ENCODE peak calls at places on chromosomes 13 and 19, in six cellular contexts. N is RWPE1; C is activated CD4-positive, CD25-positive, alpha-beta regulatory T cell treated with anti-CD3 and anti-CD28 coated beads, Interleukin-2, amount 50 U/mL, for 16 hours; U is ACHN; W is astrocyte of the spinal cord; X is HuH-7. I is an unnamed sample.

GRCh38 chr13:37369618-37370017 is 228.9 kb downstream of the POSTN start:
- DNase-seq in N (no peak), W (peak), C (no peak), U (peak), X (no peak), I (no peak)

GRCh38 chr13:58843567-58843966 is 1212.0 kb downstream of the PCDH17 start:
- DNase-seq in N (no peak), C (no peak), X (no peak), U (no peak), W (no peak), I (no peak)

GRCh38 chr13:91359566-91359965 is 12.1 kb downstream of the MIR17HG start:
- DNase-seq in W (no peak), N (no peak), X (no peak), U (no peak), C (no peak), I (no peak)

GRCh38 chr13:40388617-40389016 is 277.8 kb downstream of the FOXO1 start:
- DNase-seq in W (no peak), U (no peak), N (no peak), C (peak), X (no peak), I (no peak)

GRCh38 chr13:32549788-32550187 is 11.2 kb upstream of the N4BP2L2 start:
- DNase-seq in U (no peak), C (no peak), W (no peak), N (no peak), X (no peak), I (no peak)

GRCh38 chr13:76014618-76015315 is 378.6 kb downstream of the LMO7 start:
- DNase-seq in C (no peak), X (no peak), W (peak), N (no peak), U (no peak), I (no peak)

GRCh38 chr19:1223018-1223855 is 14.6 kb downstream of the CBARP start:
- DNase-seq in W (peak), C (no peak), N (no peak), X (no peak), U (peak), I (peak)

GRCh38 chr13:99179460-99179859 is 21.2 kb upstream of the UBAC2 start:
- DNase-seq in C (no peak), U (no peak), N (no peak), W (no peak), X (no peak), I (no peak)

GRCh38 chr13:59398127-59398526 is 765.6 kb downstream of the DIAPH3 start:
- DNase-seq in W (no peak), N (no peak), U (no peak), C (no peak), X (no peak), I (no peak)

GRCh38 chr19:13024126-13024957 is 29.1 kb downstream of the NFIX start:
- DNase-seq in C (no peak), W (no peak), X (no peak), U (no peak), N (no peak), I (no peak)

GRCh38 chr13:82010780-82011179 is 1669.9 kb upstream of the SPRY2 start:
- DNase-seq in U (no peak), W (peak), N (no peak), C (no peak), X (no peak), I (no peak)